ENCODE peak calls at places on chromosome 15, in six cellular contexts. F is A549, D is lower lobe of right lung, L is kidney, J is tibial nerve, C is adrenal gland. H is an unnamed sample.

GRCh38 chr15:56832125-56832524 is 86.3 kb upstream of the TCF12 start:
- DNase-seq in F (no peak), C (peak), J (no peak), L (no peak), D (no peak), H (peak)

GRCh38 chr15:75191235-75191634 is 10.4 kb upstream of the C15orf39 start:
- DNase-seq in L (peak), C (no peak), J (no peak), F (no peak), D (no peak), H (no peak)

GRCh38 chr15:40843885-40844542 is at the start of gene SPINT1:
- DNase-seq in D (peak), F (no peak), C (no peak), L (peak), J (no peak), H (no peak)

GRCh38 chr15:23472678-23473077 is 25.6 kb upstream of the GOLGA6L2 start:
- DNase-seq in D (no peak), F (peak), J (no peak), L (no peak), C (no peak), H (no peak)

GRCh38 chr15:68310178-68310810 is 32.7 kb downstream of the FEM1B start:
- DNase-seq in L (no peak), F (no peak), C (peak), D (no peak), J (peak), H (no peak)

GRCh38 chr15:76071816-76072215 is 12.0 kb downstream of the TMEM266 start:
- DNase-seq in F (no peak), C (no peak), J (no peak), L (no peak), D (no peak), H (no peak)

GRCh38 chr15:87224409-87224808 is 1032.1 kb downstream of the NTRK3 start:
- DNase-seq in L (no peak), F (no peak), D (no peak), C (no peak), J (no peak), H (no peak)

GRCh38 chr15:25504307-25504706 is 65.5 kb upstream of the UBE3A start:
- DNase-seq in D (no peak), F (no peak), C (no peak), L (no peak), J (no peak), H (no peak)

GRCh38 chr15:30859091-30859874 is 44.4 kb upstream of the FAN1 start:
- DNase-seq in L (no peak), J (no peak), F (peak), D (no peak), C (no peak), H (no peak)

GRCh38 chr15:89122532-89123525 is 34.6 kb downstream of the ABHD2 start:
- DNase-seq in F (no peak), J (no peak), C (no peak), D (no peak), L (no peak), H (no peak)

GRCh38 chr15:76904461-76905012 is 603 bp downstream of the SCAPER start:
- DNase-seq in F (peak), J (peak), D (no peak), C (peak), L (no peak), H (no peak)

GRCh38 chr15:59812889-59813288 is 123.8 kb upstream of the BNIP2 start:
- DNase-seq in C (no peak), L (no peak), J (no peak), F (no peak), D (no peak), H (no peak)
- H3K4me3 ChIP-seq in C (no peak), L (no peak), J (no peak), F (no peak), D (no peak), H (no peak)

GRCh38 chr15:52255935-52256334 is 39.7 kb downstream of the MYO5C start:
- DNase-seq in F (no peak), J (no peak), L (no peak), D (no peak), C (no peak), H (no peak)
- TF ChIP-seq CTCF in F (no peak), J (no peak), L (no peak), D (no peak), C (no peak), H (no peak)

GRCh38 chr15:45131510-45131909 is 1.7 kb downstream of the DUOX1 start:
- DNase-seq in C (no peak), D (peak), L (no peak), F (no peak), J (no peak), H (no peak)

GRCh38 chr15:45126535-45127158 is 3.0 kb downstream of the DUOXA1 start:
- DNase-seq in J (no peak), D (peak), F (no peak), C (no peak), L (no peak), H (no peak)

GRCh38 chr15:45130291-45131000 is 652 bp downstream of the DUOX1 start:
- DNase-seq in C (no peak), D (no peak), J (no peak), L (no peak), F (no peak), H (no peak)

GRCh38 chr15:45129651-45130129 is at the start of the genes DUOX1 and DUOXA1:
- DNase-seq in D (peak), J (no peak), F (no peak), L (peak), C (no peak), H (no peak)

DNA sequence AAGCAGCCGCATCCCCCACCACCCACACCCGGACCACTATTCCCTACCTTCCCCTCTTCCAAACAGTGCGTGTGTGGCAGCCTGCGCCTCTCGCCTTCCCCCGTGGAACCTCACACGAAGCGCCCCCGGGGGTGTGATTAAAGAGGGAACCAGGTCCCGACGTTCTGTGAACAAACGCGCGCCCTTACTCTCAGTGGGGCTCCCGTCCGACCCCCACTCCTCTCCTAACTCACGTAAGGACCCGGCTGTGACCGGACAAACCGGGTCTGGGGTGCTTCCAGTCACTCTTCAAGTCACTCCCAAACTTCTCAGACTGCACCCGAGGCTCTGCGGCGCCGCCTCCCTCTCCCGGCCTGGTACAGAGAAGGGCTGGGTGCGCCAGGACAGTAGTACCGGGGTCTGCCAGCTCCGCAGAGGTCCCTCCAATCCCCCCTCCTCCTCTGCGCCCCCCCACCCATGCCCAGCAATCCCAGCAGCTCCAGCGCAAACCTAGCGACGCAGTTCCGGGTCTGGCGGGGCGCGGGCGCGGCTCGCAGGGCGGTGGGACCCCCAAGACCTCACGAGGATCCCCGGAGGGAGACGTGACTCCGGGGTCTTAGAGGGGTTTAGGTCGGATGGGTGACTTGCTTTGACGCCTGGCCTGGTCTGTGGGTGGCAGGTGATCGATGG is 574 bp downstream of the DUOXA1 start:
- DNase-seq in J (no peak), F (no peak), D (peak), L (peak), C (no peak), H (no peak)
- H3K4me3 ChIP-seq in J (peak), F (no peak), D (peak), L (no peak), C (no peak), H (no peak)

GRCh38 chr15:92922405-92923002 is 22.4 kb downstream of the CHD2 start:
- DNase-seq in C (no peak), D (no peak), L (no peak), F (no peak), J (no peak), H (no peak)

GRCh38 chr15:92924216-92924615 is 24.1 kb downstream of the CHD2 start:
- DNase-seq in D (no peak), L (no peak), F (no peak), J (no peak), C (no peak), H (no peak)

GRCh38 chr15:92917606-92918407 is 17.7 kb downstream of the CHD2 start:
- DNase-seq in F (peak), J (peak), L (peak), D (peak), C (peak), H (peak)

GRCh38 chr15:92920595-92921169 is 20.6 kb downstream of the CHD2 start:
- DNase-seq in F (no peak), L (no peak), D (no peak), J (no peak), C (no peak), H (no peak)

GRCh38 chr15:92921215-92922131 is 21.3 kb downstream of the CHD2 start:
- DNase-seq in C (no peak), J (no peak), L (no peak), F (no peak), D (no peak), H (no peak)
- TF ChIP-seq CTCF in C (no peak), J (no peak), L (no peak), F (no peak), D (no peak), H (no peak)

GRCh38 chr15:90231028-90232017 is 2.4 kb downstream of the CIB1 start:
- DNase-seq in J (no peak), D (peak), L (peak), F (no peak), C (peak), H (peak)

GRCh38 chr15:90228960-90229359 is 4.8 kb downstream of the CIB1 start:
- DNase-seq in L (no peak), F (no peak), D (no peak), C (no peak), J (no peak), H (no peak)

GRCh38 chr15:90227816-90228772 is 5.6 kb downstream of the CIB1 start:
- DNase-seq in J (no peak), F (no peak), C (no peak), D (no peak), L (no peak), H (no peak)

GRCh38 chr15:90230610-90231009 is 3.1 kb downstream of the CIB1 start:
- DNase-seq in D (no peak), F (no peak), C (no peak), L (no peak), J (no peak), H (no peak)

DNA sequence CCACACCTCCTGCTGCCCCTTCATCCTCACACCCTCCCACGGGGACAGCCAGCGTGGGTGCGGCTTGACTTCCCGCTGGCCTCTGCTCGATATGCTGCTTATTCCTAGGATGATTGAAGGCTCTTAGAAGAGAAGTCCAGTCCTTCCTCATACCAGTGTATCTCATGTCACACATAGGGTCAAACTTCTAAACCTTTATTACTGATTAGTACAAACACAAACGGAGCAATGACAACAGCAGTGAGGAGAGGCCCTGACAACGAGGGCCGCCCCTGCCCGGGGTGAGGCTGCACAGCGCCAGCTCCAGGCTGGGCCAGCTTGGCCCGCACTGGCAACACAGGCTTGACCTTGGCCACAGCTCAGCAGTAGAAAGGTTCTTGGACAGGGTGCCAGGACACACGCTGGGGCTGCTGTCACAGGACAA is 3.7 kb downstream of the CIB1 start:
- DNase-seq in C (peak), D (no peak), L (no peak), F (no peak), J (no peak), H (peak)
- H3K4me3 ChIP-seq in C (no peak), D (no peak), L (no peak), F (no peak), J (no peak), H (peak)

GRCh38 chr15:62163847-62164499 is 1.1 kb downstream of the C2CD4B start:
- DNase-seq in F (no peak), L (peak), C (no peak), D (peak), J (no peak), H (no peak)
- TF ChIP-seq CTCF in F (no peak), L (no peak), C (no peak), D (no peak), J (no peak), H (no peak)

GRCh38 chr15:79434361-79434760 is 2.2 kb downstream of the MINAR1 start:
- DNase-seq in D (no peak), C (no peak), J (no peak), L (no peak), F (no peak), H (no peak)

GRCh38 chr15:79430901-79431635 is 1.1 kb upstream of the MINAR1 start:
- DNase-seq in L (peak), F (no peak), D (no peak), C (no peak), J (no peak), H (no peak)

GRCh38 chr15:79432345-79433311 is 492 bp downstream of the MINAR1 start:
- DNase-seq in L (peak), C (no peak), F (no peak), D (no peak), J (no peak), H (no peak)

GRCh38 chr15:79433610-79434009 is 1.5 kb downstream of the MINAR1 start:
- DNase-seq in D (no peak), C (no peak), J (no peak), L (no peak), F (peak), H (no peak)

DNA sequence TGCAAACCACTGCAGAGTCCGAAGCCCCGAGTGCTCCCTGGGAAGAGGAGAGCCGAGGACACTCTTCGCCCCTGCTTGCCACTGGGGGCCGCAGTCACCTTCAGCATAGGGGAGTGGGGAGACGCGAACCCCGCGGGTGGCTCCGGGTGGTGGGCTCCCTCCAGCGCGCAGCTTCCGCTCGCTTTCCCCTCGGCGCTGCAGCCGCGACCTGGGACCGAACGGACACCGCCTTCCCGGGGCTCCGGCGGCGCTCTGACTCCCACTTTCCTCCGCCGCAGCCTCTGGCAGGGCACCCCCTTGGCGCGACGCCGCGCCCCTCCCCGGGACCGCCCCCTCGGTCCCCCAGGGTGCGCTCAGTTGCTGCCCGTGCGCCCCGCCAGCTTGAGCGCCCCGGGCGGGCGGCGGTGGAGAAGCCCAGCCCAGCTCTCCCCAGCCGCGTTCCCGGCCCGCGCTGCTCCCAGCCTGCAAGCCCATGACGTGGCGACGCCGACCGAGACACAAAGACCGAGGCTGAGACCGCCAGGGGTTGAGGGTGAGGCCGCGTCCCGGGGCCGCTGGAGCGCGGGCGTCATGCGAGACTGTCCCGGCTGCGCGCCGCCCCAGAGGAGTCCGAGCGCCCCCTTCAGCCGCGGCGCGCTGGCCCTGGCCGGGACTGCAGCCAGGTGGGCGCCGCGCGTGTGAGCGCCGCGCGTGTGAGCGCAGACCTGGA is at the start of gene MINAR1:
- DNase-seq in F (peak), D (no peak), L (peak), J (no peak), C (no peak), H (no peak)
- H3K4me3 ChIP-seq in F (peak), D (peak), L (peak), J (peak), C (peak), H (peak)

H was measured in LNCaP clone FGC.